ENCODE peak calls at places on chromosomes 12 and 14, in four cellular contexts. L, G, J and S are unnamed samples.
A peak's percentile ranks its signal among the peaks of the same experiment; 100 is the strongest.

GRCh38 chr12:132276720-132277373 is 52.5 kb downstream of the GALNT9 start:
- DNase-seq in L (no peak), J (no peak), G (no peak), S (no peak)

GRCh38 chr14:102085503-102085902 is 1.3 kb downstream of the HSP90AA1 start:
- DNase-seq in G (no peak), L (no peak), J (no peak), S (no peak)

GRCh38 chr12:52798671-52799497 is 3.0 kb upstream of the KRT3 start:
- DNase-seq in G (no peak), L (no peak), J (no peak), S (no peak)

GRCh38 chr14:92586001-92586947 is 72.7 kb downstream of the RIN3 start:
- DNase-seq in G (no peak), J (no peak), L (no peak), S (no peak)

GRCh38 chr12:60539592-60539991 is 943.8 kb downstream of the SLC16A7 start:
- DNase-seq in J (no peak), G (no peak), L (no peak), S (no peak)

GRCh38 chr12:132131229-132131628 is 12.9 kb downstream of the DDX51 start:
- DNase-seq in G (no peak), L (no peak), J (no peak), S (no peak)

GRCh38 chr12:132282950-132283771 is 46.2 kb downstream of the GALNT9 start:
- DNase-seq in J (no peak), L (no peak), G (no peak), S (no peak)

GRCh38 chr12:24500466-24501232 is 448.3 kb downstream of the BCAT1 start:
- DNase-seq in L (peak; percentile 20), G (no peak), J (no peak), S (no peak)

GRCh38 chr12:86260183-86260582 is 4.0 kb upstream of the MGAT4C start:
- DNase-seq in G (no peak), L (no peak), J (no peak), S (no peak)

GRCh38 chr14:102255401-102256190 is 49.4 kb downstream of the MOK start:
- DNase-seq in G (no peak), L (no peak), J (peak; percentile 31), S (peak; percentile 38)

GRCh38 chr14:95248422-95248821 is 71.3 kb downstream of the CLMN start:
- DNase-seq in L (no peak), G (no peak), J (no peak), S (no peak)

GRCh38 chr12:46430340-46430948 is 57.9 kb upstream of the SLC38A2 start:
- DNase-seq in G (no peak), J (no peak), L (peak; percentile 72), S (no peak)

GRCh38 chr14:47278233-47278842 is 397.1 kb downstream of the MDGA2 start:
- DNase-seq in L (peak; percentile 71), G (no peak), J (no peak), S (no peak)

GRCh38 chr12:126337556-126337955 is 1272.3 kb downstream of the AACS start:
- DNase-seq in G (no peak), J (no peak), L (peak; percentile 80), S (no peak)

GRCh38 chr12:78171082-78171481 is 340.4 kb downstream of the NAV3 start:
- DNase-seq in L (peak; percentile 68), G (no peak), J (no peak), S (no peak)

GRCh38 chr14:102772781-102773570 is 4.3 kb upstream of the TRAF3 start:
- DNase-seq in L (no peak), J (no peak), G (no peak), S (no peak)

GRCh38 chr12:96399919-96400630 is at the start of gene CDK17:
- DNase-seq in L (peak; percentile 93), G (peak; percentile 82), J (peak; percentile 84), S (peak; percentile 92)